ENCODE peak calls at places on chromosomes 16 and 17, in four cellular contexts. B, T, P and C are unnamed samples.

GRCh38 chr16:82682757-82683156 is 56.0 kb downstream of the CDH13 start:
- DNase-seq in B (no peak), T (no peak), P (no peak), C (no peak)

GRCh38 chr16:26365555-26365954 is 673.8 kb downstream of the HS3ST4 start:
- DNase-seq in B (no peak), T (no peak), P (no peak), C (no peak)

GRCh38 chr16:89275837-89276720 is 58.6 kb downstream of the ZNF778 start:
- DNase-seq in B (no peak), T (no peak), P (no peak), C (no peak)

GRCh38 chr17:40552806-40553693 is 12.2 kb downstream of the CCR7 start:
- DNase-seq in B (peak), T (no peak), P (no peak), C (no peak)

GRCh38 chr17:79622201-79622601 is 11.3 kb upstream of the RBFOX3 start:
- DNase-seq in B (peak), T (no peak), P (no peak), C (no peak)

GRCh38 chr16:31477220-31478216 is 5.4 kb upstream of the SLC5A2 start:
- DNase-seq in B (no peak), T (peak), P (peak), C (peak)

GRCh38 chr17:49580055-49580721 is 4.5 kb downstream of the NXPH3 start:
- DNase-seq in B (no peak), T (no peak), P (no peak), C (no peak)

GRCh38 chr17:6894206-6894528 is 62.6 kb upstream of the TEKT1 start:
- DNase-seq in B (no peak), T (peak), P (peak), C (peak)

GRCh38 chr16:30430428-30430970 is 669 bp upstream of the DCTPP1 start:
- DNase-seq in B (no peak), T (no peak), P (no peak), C (no peak)

GRCh38 chr17:50445730-50446305 is 19.8 kb downstream of the ACSF2 start:
- DNase-seq in B (no peak), T (no peak), P (no peak), C (no peak)

GRCh38 chr17:29677139-29677834 is 54.6 kb upstream of the CORO6 start:
- DNase-seq in B (no peak), T (no peak), P (no peak), C (no peak)

GRCh38 chr16:86483-86952 is 8.5 kb downstream of the MPG start:
- DNase-seq in B (no peak), T (peak), P (no peak), C (no peak)
- H3K4me3 ChIP-seq in B (no peak), T (no peak), P (no peak), C (no peak)

DNA sequence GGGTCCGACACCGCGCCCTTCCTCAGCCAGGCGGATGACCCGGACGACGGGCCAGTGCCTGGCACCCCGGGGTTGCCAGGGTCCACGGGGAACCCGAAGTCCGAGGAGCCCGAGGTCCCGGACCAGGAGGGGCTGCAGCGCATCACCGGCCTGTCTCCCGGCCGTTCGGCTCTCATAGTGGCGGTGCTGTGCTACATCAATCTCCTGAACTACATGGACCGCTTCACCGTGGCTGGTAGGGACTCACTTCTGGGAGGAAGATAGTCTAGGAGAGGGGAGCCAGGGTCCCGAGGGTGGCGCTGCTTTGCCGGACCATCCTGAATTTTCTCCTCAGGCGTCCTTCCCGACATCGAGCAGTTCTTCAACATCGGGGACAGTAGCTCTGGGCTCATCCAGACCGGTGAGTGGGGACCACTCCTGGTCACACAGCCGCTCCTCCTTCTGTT is 603 bp downstream of the SPNS1 start:
- DNase-seq in B (no peak), T (no peak), P (no peak), C (peak)
- H3K27ac ChIP-seq in B (peak), T (no peak), P (no peak), C (no peak)

GRCh38 chr16:27539636-27540035 is 10.1 kb downstream of the GTF3C1 start:
- DNase-seq in B (no peak), T (no peak), P (no peak), C (no peak)

GRCh38 chr16:27547134-27547533 is 2.6 kb downstream of the GTF3C1 start:
- DNase-seq in B (no peak), T (no peak), P (no peak), C (no peak)

GRCh38 chr16:27547851-27548250 is 1.9 kb downstream of the GTF3C1 start:
- DNase-seq in B (no peak), T (no peak), P (no peak), C (no peak)

GRCh38 chr16:27544671-27545070 is 5.0 kb downstream of the GTF3C1 start:
- DNase-seq in B (no peak), T (no peak), P (no peak), C (no peak)

GRCh38 chr16:27543801-27544200 is 5.9 kb downstream of the GTF3C1 start:
- DNase-seq in B (no peak), T (no peak), P (no peak), C (no peak)
- H3K4me3 ChIP-seq in B (no peak), T (no peak), P (no peak), C (no peak)

GRCh38 chr17:81059026-81059425 is 24.1 kb downstream of the BAIAP2 start:
- DNase-seq in B (no peak), T (no peak), P (no peak), C (no peak)
- H3K27ac ChIP-seq in B (no peak), T (no peak), P (no peak), C (no peak)

GRCh38 chr17:77779711-77780539 is 178.6 kb upstream of the TNRC6C start:
- DNase-seq in B (no peak), T (no peak), P (no peak), C (no peak)
- H3K4me3 ChIP-seq in B (no peak), T (peak), P (no peak), C (no peak)

GRCh38 chr16:84532299-84532724 is 27.9 kb upstream of the MEAK7 start:
- DNase-seq in B (peak), T (peak), P (peak), C (peak)

GRCh38 chr16:84534815-84535214 is 30.4 kb upstream of the MEAK7 start:
- DNase-seq in B (no peak), T (no peak), P (no peak), C (no peak)

GRCh38 chr16:84530590-84530989 is 26.1 kb upstream of the MEAK7 start:
- DNase-seq in B (no peak), T (no peak), P (no peak), C (no peak)

GRCh38 chr16:84535408-84535807 is 30.9 kb upstream of the MEAK7 start:
- DNase-seq in B (no peak), T (no peak), P (peak), C (peak)

GRCh38 chr16:84532855-84533486 is 28.5 kb upstream of the MEAK7 start:
- DNase-seq in B (peak), T (no peak), P (no peak), C (no peak)
- H3K27ac ChIP-seq in B (peak), T (peak), P (peak), C (peak)

GRCh38 chr17:68491381-68491849 is 20.8 kb upstream of the PRKAR1A start:
- DNase-seq in B (no peak), T (no peak), P (no peak), C (no peak)

GRCh38 chr17:68491864-68492263 is 20.4 kb upstream of the PRKAR1A start:
- DNase-seq in B (no peak), T (peak), P (no peak), C (no peak)

GRCh38 chr17:68495081-68495480 is 17.1 kb upstream of the PRKAR1A start:
- DNase-seq in B (no peak), T (no peak), P (no peak), C (no peak)

GRCh38 chr17:68484458-68484857 is 27.2 kb upstream of the WIPI1 start:
- DNase-seq in B (no peak), T (no peak), P (no peak), C (no peak)

DNA sequence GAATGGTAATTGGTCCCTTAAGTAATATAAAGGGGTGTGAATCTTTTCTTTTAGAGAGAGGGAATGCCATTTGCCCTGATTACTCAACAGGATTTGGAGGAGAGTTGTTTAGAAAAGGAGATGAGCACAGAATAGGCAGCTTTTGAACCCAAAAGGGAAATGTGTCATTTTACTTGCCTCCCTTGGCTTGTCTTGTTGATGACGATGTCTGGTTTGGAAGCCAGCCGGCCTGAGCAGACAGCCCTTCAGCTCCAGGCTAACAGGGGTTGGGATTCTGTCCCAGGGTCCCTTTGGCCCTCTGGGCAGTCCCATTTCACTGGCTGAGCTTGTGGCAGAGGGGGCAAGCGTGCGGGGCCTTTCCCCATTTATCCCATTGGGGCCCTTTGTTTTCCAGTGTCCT is 22.3 kb upstream of the PRKAR1A start:
- DNase-seq in B (no peak), T (no peak), P (no peak), C (no peak)
- H3K4me3 ChIP-seq in B (no peak), T (no peak), P (no peak), C (no peak)